ENCODE peak calls at places on chromosomes 6 and 20, in six cellular contexts. V is GM06990, Y is kidney epithelial cell, J is hepatocyte, G is pancreas, N is transverse colon. F is an unnamed sample.

GRCh38 chr6:132764370-132764769 is 6.7 kb upstream of the VNN2 start:
- DNase-seq in V (no peak), Y (peak; percentile 86), J (peak; percentile 61), G (no peak), N (no peak), F (no peak)

GRCh38 chr6:132000296-132000695 is 49.1 kb upstream of the CCN2 start:
- DNase-seq in V (no peak), Y (no peak), J (no peak), G (no peak), N (no peak), F (no peak)

GRCh38 chr6:138689849-138690248 is 83.7 kb upstream of the CCDC28A start:
- DNase-seq in V (no peak), Y (no peak), J (no peak), G (no peak), N (no peak), F (no peak)

GRCh38 chr6:121465101-121465500 is 29.7 kb downstream of the GJA1 start:
- DNase-seq in V (no peak), Y (no peak), J (no peak), G (no peak), N (no peak), F (no peak)

GRCh38 chr20:63577317-63577894 is 3.4 kb upstream of the HELZ2 start:
- DNase-seq in V (no peak), Y (no peak), J (no peak), G (peak; percentile 69), N (peak; percentile 64), F (no peak)

GRCh38 chr6:11083491-11083890 is 10.1 kb upstream of the SMIM13 start:
- DNase-seq in V (no peak), Y (no peak), J (no peak), G (no peak), N (no peak), F (no peak)

GRCh38 chr20:37394543-37395410 is 48.8 kb downstream of the SRC start:
- DNase-seq in V (no peak), Y (no peak), J (no peak), G (no peak), N (no peak), F (no peak)

GRCh38 chr6:31359556-31359955 is 2.6 kb upstream of the HLA-B start:
- DNase-seq in V (no peak), Y (no peak), J (no peak), G (no peak), N (no peak), F (no peak)

GRCh38 chr6:10621227-10621626 is 73.2 kb downstream of the C6orf52 start:
- DNase-seq in V (no peak), Y (no peak), J (peak; percentile 13), G (no peak), N (no peak), F (no peak)

GRCh38 chr20:50624351-50625016 is 66.9 kb downstream of the RIPOR3 start:
- DNase-seq in V (no peak), Y (peak; percentile 55), J (no peak), G (peak; percentile 65), N (no peak), F (no peak)

GRCh38 chr6:19327684-19328083 is 509.5 kb upstream of the ID4 start:
- DNase-seq in V (no peak), Y (no peak), J (no peak), G (no peak), N (no peak), F (no peak)

GRCh38 chr6:140346461-140346860 is 972.0 kb upstream of the CITED2 start:
- DNase-seq in V (no peak), Y (no peak), J (no peak), G (no peak), N (no peak), F (no peak)

GRCh38 chr20:48702388-48703041 is 125.3 kb downstream of the PREX1 start:
- DNase-seq in V (no peak), Y (no peak), J (no peak), G (no peak), N (no peak), F (no peak)

GRCh38 chr20:17971571-17972013 is 2.8 kb downstream of the MGME1 start:
- DNase-seq in V (no peak), Y (no peak), J (no peak), G (no peak), N (no peak), F (no peak)

GRCh38 chr20:33933469-33933909 is 60.2 kb upstream of the RALY start:
- DNase-seq in V (peak; percentile 22), Y (no peak), J (peak; percentile 53), G (peak; percentile 64), N (peak; percentile 59), F (peak; percentile 26)

GRCh38 chr6:90131614-90132423 is 164.8 kb downstream of the BACH2 start:
- DNase-seq in V (no peak), Y (no peak), J (no peak), G (no peak), N (no peak), F (no peak)

GRCh38 chr20:1841554-1842140 is 53.6 kb upstream of the SIRPA start:
- DNase-seq in V (no peak), Y (no peak), J (no peak), G (no peak), N (peak; percentile 35), F (no peak)

GRCh38 chr20:52269327-52269726 is 77.7 kb upstream of the ZFP64 start:
- DNase-seq in V (no peak), Y (no peak), J (no peak), G (no peak), N (no peak), F (no peak)

GRCh38 chr6:121522265-121522664 is 86.8 kb downstream of the GJA1 start:
- DNase-seq in V (no peak), Y (peak; percentile 94), J (peak; percentile 48), G (no peak), N (no peak), F (no peak)

GRCh38 chr6:108888052-108888451 is 39.8 kb downstream of the ARMC2 start:
- DNase-seq in V (no peak), Y (no peak), J (no peak), G (no peak), N (no peak), F (no peak)

GRCh38 chr6:26454641-26455040 is 3.1 kb upstream of the BTN2A1 start:
- DNase-seq in V (no peak), Y (no peak), J (no peak), G (no peak), N (no peak), F (no peak)

GRCh38 chr6:90343581-90343980 is 46.9 kb upstream of the BACH2 start:
- DNase-seq in V (no peak), Y (no peak), J (peak; percentile 11), G (no peak), N (no peak), F (no peak)

GRCh38 chr6:98295776-98296175 is 538.6 kb upstream of the POU3F2 start:
- DNase-seq in V (no peak), Y (no peak), J (no peak), G (no peak), N (no peak), F (no peak)

GRCh38 chr20:57482796-57483195 is 42.1 kb downstream of the CTCFL start:
- DNase-seq in V (no peak), Y (no peak), J (no peak), G (no peak), N (no peak), F (no peak)

GRCh38 chr6:133241088-133241900 is at the start of gene EYA4:
- DNase-seq in V (peak; percentile 15), Y (no peak), J (peak; percentile 27), G (no peak), N (no peak), F (no peak)

GRCh38 chr6:153511896-153512496 is 380.9 kb upstream of the RGS17 start:
- DNase-seq in V (no peak), Y (no peak), J (peak; percentile 53), G (no peak), N (no peak), F (no peak)

GRCh38 chr6:137927777-137928218 is 60.7 kb downstream of the TNFAIP3 start:
- DNase-seq in V (peak; percentile 84), Y (no peak), J (no peak), G (no peak), N (peak; percentile 47), F (peak; percentile 75)

GRCh38 chr6:47484616-47485015 is 7.0 kb downstream of the CD2AP start:
- DNase-seq in V (no peak), Y (peak; percentile 96), J (peak; percentile 16), G (no peak), N (no peak), F (no peak)
- TF ChIP-seq CTCF in V (no peak), Y (no peak), J (no peak), G (no peak), N (no peak), F (no peak)

GRCh38 chr6:39617520-39617919 is 107.7 kb downstream of the KIF6 start:
- DNase-seq in V (no peak), Y (no peak), J (no peak), G (no peak), N (no peak), F (no peak)
- TF ChIP-seq CTCF in V (no peak), Y (no peak), J (no peak), G (no peak), N (no peak), F (no peak)

DNA sequence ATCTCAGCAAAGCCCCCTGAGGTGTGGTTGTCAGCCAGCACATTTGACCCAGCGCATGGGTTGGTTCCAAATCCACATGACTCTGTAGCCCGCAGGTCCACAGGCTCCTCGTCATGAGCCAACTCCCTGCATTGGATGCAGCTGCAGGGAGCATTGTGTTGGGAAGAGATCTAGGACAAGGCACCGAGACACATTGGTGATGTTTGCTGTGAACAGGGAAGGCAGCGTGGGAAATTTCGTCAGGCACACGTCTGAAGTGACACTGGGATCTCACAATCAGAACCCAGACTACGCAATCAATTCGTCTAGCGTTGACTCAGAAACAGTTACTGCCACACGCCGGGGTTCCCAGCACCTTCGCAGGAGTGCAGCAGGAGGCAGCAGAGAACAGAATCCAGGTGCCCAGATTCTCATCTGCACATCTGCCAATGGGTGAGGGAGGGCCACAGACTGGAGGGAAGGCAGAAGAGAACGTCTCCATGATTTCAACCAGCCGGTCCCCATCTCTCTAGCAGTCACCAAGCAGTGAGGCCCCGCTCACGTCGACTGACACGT is 177.0 kb downstream of the TTLL2 start:
- DNase-seq in V (no peak), Y (no peak), J (peak; percentile 74), G (peak; percentile 68), N (peak; percentile 69), F (no peak)
- TF ChIP-seq CTCF in V (peak; percentile 9), Y (peak; percentile 51), J (peak; percentile 49), G (peak; percentile 46), N (peak; percentile 18), F (no peak)

GRCh38 chr6:66655420-66655819 is 948.4 kb upstream of the EYS start:
- DNase-seq in V (no peak), Y (no peak), J (no peak), G (no peak), N (no peak), F (no peak)
- TF ChIP-seq CTCF in V (no peak), Y (no peak), J (no peak), G (no peak), N (no peak), F (no peak)

GRCh38 chr20:11242320-11242719 is 568.5 kb upstream of the JAG1 start:
- DNase-seq in V (no peak), Y (no peak), J (no peak), G (no peak), N (no peak), F (no peak)
- TF ChIP-seq CTCF in V (no peak), Y (no peak), J (no peak), G (no peak), N (no peak), F (no peak)

GRCh38 chr20:60586417-60587105 is 628.3 kb downstream of the CDH26 start:
- DNase-seq in V (no peak), Y (no peak), J (no peak), G (no peak), N (no peak), F (no peak)
- TF ChIP-seq CTCF in V (no peak), Y (no peak), J (no peak), G (no peak), N (no peak), F (no peak)

F was measured in natural killer cell.